ENCODE peak calls at places on chromosome 15, in seven cellular contexts. N, Z, Y, M, H, R and I are unnamed samples.

GRCh38 chr15:96354731-96355560 is 24.4 kb downstream of the NR2F2 start:
- DNase-seq in R (no peak), H (no peak), Y (peak; percentile 89), M (peak; percentile 88), N (no peak), Z (peak; percentile 57), I (no peak)

GRCh38 chr15:28107111-28107893 is 8.2 kb upstream of the OCA2 start:
- DNase-seq in R (no peak), M (peak; percentile 26), Z (no peak), Y (peak; percentile 47), H (peak; percentile 63), N (no peak), I (peak; percentile 64)

GRCh38 chr15:49038382-49038781 is 7.9 kb downstream of the SECISBP2L start:
- DNase-seq in Y (peak; percentile 23), R (no peak), N (no peak), H (no peak), Z (no peak), M (peak; percentile 3), I (no peak)

GRCh38 chr15:77266708-77267387 is 153.1 kb downstream of the PEAK1 start:
- DNase-seq in N (no peak), H (no peak), Z (no peak), M (peak; percentile 91), R (no peak), Y (peak; percentile 92), I (no peak)

GRCh38 chr15:70795311-70795665 is 31.9 kb upstream of the UACA start:
- DNase-seq in M (peak; percentile 97), R (no peak), N (no peak), Z (peak; percentile 65), H (no peak), Y (peak; percentile 98), I (no peak)

GRCh38 chr15:50145451-50145872 is 26.4 kb upstream of the ATP8B4 start:
- DNase-seq in N (no peak), Z (peak; percentile 82), H (peak; percentile 85), M (peak; percentile 66), Y (peak; percentile 77), R (no peak), I (no peak)

GRCh38 chr15:69903476-69904295 is 194.0 kb downstream of the TLE3 start:
- DNase-seq in Z (no peak), N (no peak), H (no peak), M (peak; percentile 25), Y (peak; percentile 37), R (no peak), I (no peak)

GRCh38 chr15:91488452-91488851 is 365.1 kb upstream of the SLCO3A1 start:
- DNase-seq in R (no peak), H (peak; percentile 3), N (no peak), Y (peak; percentile 16), M (peak; percentile 10), Z (no peak), I (no peak)

GRCh38 chr15:99306694-99307338 is 55.5 kb downstream of the LRRC28 start:
- DNase-seq in R (no peak), N (peak; percentile 38), H (peak; percentile 14), Y (peak; percentile 29), Z (peak; percentile 29), M (no peak), I (no peak)

GRCh38 chr15:90558182-90558581 is 28.5 kb downstream of the CRTC3 start:
- DNase-seq in M (no peak), N (peak; percentile 35), Z (peak; percentile 81), R (no peak), Y (no peak), H (no peak), I (peak; percentile 70)

GRCh38 chr15:71792521-71792920 is 17.8 kb upstream of the NR2E3 start:
- DNase-seq in Y (peak; percentile 87), M (peak; percentile 83), R (no peak), H (no peak), N (no peak), Z (no peak), I (no peak)

DNA sequence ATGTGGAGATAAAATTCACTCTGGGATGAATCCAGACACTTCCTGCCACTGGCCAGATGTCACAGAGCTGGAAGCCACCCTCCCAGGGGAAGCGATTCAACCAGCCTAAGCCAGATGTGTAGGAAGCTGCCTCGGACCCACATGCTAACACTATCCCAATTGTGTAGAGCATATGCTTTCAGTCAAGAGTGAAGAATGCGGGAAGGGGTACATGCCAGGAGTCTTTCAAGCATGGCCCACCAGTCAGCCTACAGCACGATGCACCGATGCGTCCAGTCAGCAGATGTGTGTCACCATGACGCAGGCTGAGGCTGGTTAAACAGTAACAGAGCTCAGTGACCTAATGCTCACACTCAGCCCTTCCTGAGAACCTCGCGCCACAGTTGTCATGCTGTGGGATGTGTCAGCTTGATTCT is 38.8 kb upstream of the BNC1 start:
- DNase-seq in R (no peak), N (peak; percentile 13), H (no peak), M (peak; percentile 96), Y (peak; percentile 94), Z (peak; percentile 76), I (no peak)
- H3K4me1 ChIP-seq in R (no peaks in the 10 kb centered on the region), N (no peaks in the 10 kb centered on the region), H (peaks cover 6% of the 10 kb centered on the region), M (peaks cover 20% of the 10 kb centered on the region), Y (peaks cover 2% of the 10 kb centered on the region), Z (peaks cover 4% of the 10 kb centered on the region), I (no peaks in the 10 kb centered on the region)

DNA sequence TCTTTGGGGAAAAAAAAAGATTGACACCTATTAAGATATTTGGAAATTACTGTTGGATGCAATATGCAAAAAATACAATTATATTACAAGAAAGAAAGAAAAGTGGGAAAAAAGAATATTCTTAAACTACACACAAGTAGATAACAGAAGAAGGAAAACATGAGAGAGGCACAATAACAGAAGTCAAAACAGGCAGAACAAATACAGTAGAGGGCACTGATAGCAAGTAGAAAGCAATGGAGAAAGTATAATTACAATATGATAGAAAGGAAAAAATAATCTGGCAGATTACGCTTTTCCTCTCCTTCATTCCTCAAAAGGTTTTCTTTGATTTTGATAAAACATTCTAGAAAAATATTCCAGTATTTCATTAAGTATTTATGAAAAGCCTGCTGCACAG is 72.1 kb downstream of the ADAM10 start:
- DNase-seq in R (no peak), M (no peak), Z (no peak), Y (no peak), N (no peak), H (no peak), I (no peak)
- TF ChIP-seq CTCF in R (no peak), M (no peak), Z (peak; percentile 19), Y (no peak), N (peak; percentile 17), H (no peak), I (peak; percentile 26)

DNA sequence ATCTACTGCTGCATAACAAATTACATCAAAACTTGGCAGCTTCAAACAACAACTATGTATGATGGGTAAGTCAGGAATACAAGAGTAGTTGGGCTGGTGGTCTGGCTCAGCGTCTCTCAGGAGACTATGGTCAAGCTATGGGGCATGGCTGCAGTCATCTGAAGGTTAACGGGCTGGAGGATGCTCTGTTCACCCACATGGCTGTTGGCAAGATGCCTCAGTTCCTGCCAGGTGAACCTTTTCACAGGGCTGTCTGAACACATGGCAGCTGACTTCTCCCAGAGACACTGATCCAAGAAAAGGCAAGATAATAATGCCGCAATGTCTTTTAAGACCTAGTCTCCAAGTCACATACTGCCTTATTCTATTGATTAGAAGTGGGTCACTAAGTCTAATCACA is 63.7 kb downstream of the GPR176 start:
- DNase-seq in R (no peak), H (no peak), M (no peak), N (no peak), Y (no peak), Z (no peak), I (no peak)
- H3K4me1 ChIP-seq in R (no peaks in the 10 kb centered on the region), H (peaks cover 43% of the 10 kb centered on the region), M (peaks cover 10% of the 10 kb centered on the region), N (no peaks in the 10 kb centered on the region), Y (peaks cover 20% of the 10 kb centered on the region), Z (no peaks in the 10 kb centered on the region), I (no peaks in the 10 kb centered on the region)

GRCh38 chr15:23073890-23074631 is 34.7 kb upstream of the TUBGCP5 start:
- DNase-seq in Z (no peak), H (no peak), Y (no peak), R (peak; percentile 69), N (no peak), M (no peak), I (no peak)

GRCh38 chr15:23072633-23073032 is 33.3 kb upstream of the TUBGCP5 start:
- DNase-seq in Z (no peak), M (no peak), Y (no peak), R (no peak), H (no peak), N (no peak), I (no peak)

GRCh38 chr15:23067416-23067815 is 28.0 kb upstream of the TUBGCP5 start:
- DNase-seq in Y (no peak), R (no peak), M (no peak), N (no peak), Z (no peak), H (no peak), I (no peak)

GRCh38 chr15:23065836-23066235 is 26.5 kb upstream of the TUBGCP5 start:
- DNase-seq in N (no peak), Y (no peak), M (no peak), H (no peak), R (no peak), Z (no peak), I (no peak)

DNA sequence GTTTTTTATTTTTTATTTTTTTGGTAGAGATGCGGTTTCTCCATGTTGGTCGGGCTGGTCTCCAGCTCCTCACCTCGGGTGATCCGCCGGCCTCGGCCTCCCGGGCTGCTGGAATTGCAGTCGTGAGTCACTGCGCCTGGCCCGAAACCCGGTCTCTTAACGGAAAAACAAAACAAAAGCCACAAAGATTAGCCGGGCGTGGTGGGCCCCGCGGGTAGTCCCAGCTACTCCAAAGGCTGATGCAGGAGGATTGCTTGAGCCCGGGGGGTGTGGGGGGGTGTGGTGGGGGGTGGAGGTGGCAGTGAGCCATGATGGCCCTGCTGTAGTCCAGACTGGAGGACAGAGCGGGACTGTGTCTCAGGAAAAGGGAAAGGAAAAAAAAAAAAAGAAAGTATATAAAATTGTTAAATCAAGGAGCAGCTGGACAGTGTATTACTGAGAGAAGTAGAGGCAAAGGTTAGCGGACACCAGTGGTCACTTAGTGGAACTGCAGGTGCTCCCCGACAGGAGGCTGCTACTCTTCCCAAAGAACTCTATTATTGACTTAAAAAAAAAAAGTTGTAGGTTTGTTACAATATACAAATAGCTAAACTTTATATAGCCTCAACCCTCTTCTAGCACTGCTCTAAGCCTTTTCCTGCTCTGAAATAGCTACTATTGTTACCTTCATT is 30.3 kb upstream of the TUBGCP5 start:
- DNase-seq in Z (no peak), N (no peak), R (no peak), H (peak; percentile 60), M (no peak), Y (no peak), I (no peak)
- TF ChIP-seq CTCF in Z (no peak), N (no peak), R (no peak), H (peak; percentile 25), M (no peak), Y (no peak), I (no peak)